ENCODE peak calls at places on chromosomes 4 and X, in four cellular contexts. One of them, this sample, is unnamed.

GRCh38 chr4:119628281-119629141 is at the start of gene PDE5A:
- DNase-seq in activated gamma-delta T cell: peak
- DNase-seq in HEK293T: peak
- DNase-seq in M059J: peak
- DNase-seq in this sample: peak

GRCh38 chrX:9682456-9682855 is 83.2 kb downstream of the GPR143 start:
- DNase-seq in M059J: peak
- DNase-seq in activated gamma-delta T cell: no peak
- DNase-seq in HEK293T: no peak
- DNase-seq in this sample: no peak

GRCh38 chrX:41722220-41722619 is 1.8 kb upstream of the GPR82 start:
- DNase-seq in HEK293T: no peak
- DNase-seq in M059J: no peak
- DNase-seq in activated gamma-delta T cell: no peak
- DNase-seq in this sample: no peak

GRCh38 chrX:151776113-151776790 is 41.7 kb downstream of the CNGA2 start:
- DNase-seq in HEK293T: no peak
- DNase-seq in activated gamma-delta T cell: no peak
- DNase-seq in M059J: no peak
- DNase-seq in this sample: no peak

GRCh38 chr4:82801910-82802521 is 3.4 kb upstream of the SCD5 start:
- DNase-seq in activated gamma-delta T cell: no peak
- DNase-seq in HEK293T: no peak
- DNase-seq in M059J: peak
- DNase-seq in this sample: no peak

GRCh38 chr4:76197971-76198410 is 15.6 kb downstream of the SCARB2 start:
- DNase-seq in HEK293T: no peak
- DNase-seq in activated gamma-delta T cell: no peak
- DNase-seq in M059J: no peak
- DNase-seq in this sample: no peak

GRCh38 chr4:180923476-180923875 is 1319.7 kb upstream of the TENM3 start:
- DNase-seq in M059J: peak
- DNase-seq in HEK293T: no peak
- DNase-seq in activated gamma-delta T cell: no peak
- DNase-seq in this sample: peak

GRCh38 chr4:123093247-123093646 is 170.8 kb upstream of the NUDT6 start:
- DNase-seq in HEK293T: no peak
- DNase-seq in activated gamma-delta T cell: no peak
- DNase-seq in M059J: peak
- DNase-seq in this sample: no peak

GRCh38 chr4:81352476-81352875 is 119.2 kb downstream of the RASGEF1B start:
- DNase-seq in HEK293T: no peak
- DNase-seq in activated gamma-delta T cell: no peak
- DNase-seq in M059J: no peak
- DNase-seq in this sample: no peak

GRCh38 chr4:143489116-143489515 is 24.4 kb upstream of the SMARCA5 start:
- DNase-seq in M059J: peak
- DNase-seq in HEK293T: no peak
- DNase-seq in activated gamma-delta T cell: no peak
- DNase-seq in this sample: no peak

GRCh38 chrX:130024127-130024526 is 41.7 kb downstream of the BCORL1 start:
- DNase-seq in HEK293T: peak
- DNase-seq in M059J: peak
- DNase-seq in activated gamma-delta T cell: peak
- DNase-seq in this sample: peak

GRCh38 chrX:81377329-81377728 is 175.4 kb downstream of the SH3BGRL start:
- DNase-seq in activated gamma-delta T cell: no peak
- DNase-seq in M059J: peak
- DNase-seq in HEK293T: peak
- DNase-seq in this sample: peak

GRCh38 chr4:126661194-126661593 is 971.6 kb upstream of the INTU start:
- DNase-seq in M059J: no peak
- DNase-seq in activated gamma-delta T cell: no peak
- DNase-seq in HEK293T: no peak
- DNase-seq in this sample: no peak

GRCh38 chr4:112514079-112514448 is 1.9 kb downstream of the NEUROG2 start:
- DNase-seq in M059J: no peak
- DNase-seq in activated gamma-delta T cell: no peak
- DNase-seq in HEK293T: peak
- DNase-seq in this sample: no peak

GRCh38 chrX:78746496-78746895 is 1.0 kb upstream of the LPAR4 start:
- DNase-seq in HEK293T: no peak
- DNase-seq in M059J: no peak
- DNase-seq in activated gamma-delta T cell: no peak
- DNase-seq in this sample: no peak

GRCh38 chr4:119139822-119140252 is 4.2 kb downstream of the MYOZ2 start:
- DNase-seq in M059J: no peak
- DNase-seq in HEK293T: no peak
- DNase-seq in activated gamma-delta T cell: no peak
- DNase-seq in this sample: no peak

GRCh38 chrX:28205905-28206304 is 224.7 kb upstream of the DCAF8L1 start:
- DNase-seq in activated gamma-delta T cell: no peak
- DNase-seq in HEK293T: peak
- DNase-seq in M059J: no peak
- DNase-seq in this sample: peak

GRCh38 chr4:30600246-30600645 is 119.9 kb upstream of the PCDH7 start:
- DNase-seq in activated gamma-delta T cell: no peak
- DNase-seq in M059J: peak
- DNase-seq in HEK293T: no peak
- DNase-seq in this sample: no peak

GRCh38 chrX:153578200-153578835 is 20.6 kb downstream of the CCNQ start:
- DNase-seq in activated gamma-delta T cell: no peak
- DNase-seq in HEK293T: no peak
- DNase-seq in M059J: no peak
- DNase-seq in this sample: no peak

GRCh38 chrX:80808854-80809493 is 703 bp downstream of the BRWD3 start:
- DNase-seq in HEK293T: no peak
- DNase-seq in M059J: peak
- DNase-seq in activated gamma-delta T cell: no peak
- DNase-seq in this sample: peak

GRCh38 chrX:17944833-17945497 is 83.9 kb upstream of the RAI2 start:
- DNase-seq in activated gamma-delta T cell: no peak
- DNase-seq in M059J: peak
- DNase-seq in HEK293T: peak
- DNase-seq in this sample: no peak

GRCh38 chr4:112214397-112215264 is 17.0 kb upstream of the AP1AR start:
- DNase-seq in M059J: peak
- DNase-seq in HEK293T: peak
- DNase-seq in activated gamma-delta T cell: no peak
- DNase-seq in this sample: peak

GRCh38 chrX:130296743-130297142 is 28.0 kb upstream of the ZNF280C start:
- DNase-seq in activated gamma-delta T cell: no peak
- DNase-seq in M059J: no peak
- DNase-seq in HEK293T: no peak
- DNase-seq in this sample: peak

GRCh38 chr4:102612824-102613366 is 111.7 kb downstream of the NFKB1 start:
- DNase-seq in HEK293T: no peak
- DNase-seq in activated gamma-delta T cell: no peak
- DNase-seq in M059J: no peak
- DNase-seq in this sample: peak

GRCh38 chr4:15443770-15444169 is 15.9 kb downstream of the C1QTNF7 start:
- DNase-seq in HEK293T: no peak
- DNase-seq in activated gamma-delta T cell: no peak
- DNase-seq in M059J: no peak
- DNase-seq in this sample: no peak

GRCh38 chr4:48205092-48205491 is 64.5 kb downstream of the TEC start:
- DNase-seq in activated gamma-delta T cell: no peak
- DNase-seq in M059J: no peak
- DNase-seq in HEK293T: no peak
- DNase-seq in this sample: no peak

GRCh38 chr4:15054546-15054945 is 52.3 kb downstream of the CPEB2 start:
- DNase-seq in HEK293T: no peak
- DNase-seq in activated gamma-delta T cell: no peak
- DNase-seq in M059J: no peak
- DNase-seq in this sample: no peak

GRCh38 chrX:152861116-152861515 is 30.3 kb downstream of the NSDHL start:
- DNase-seq in activated gamma-delta T cell: no peak
- DNase-seq in M059J: peak
- DNase-seq in HEK293T: no peak
- DNase-seq in this sample: no peak

GRCh38 chr4:2084316-2084715 is 25.2 kb downstream of the NAT8L start:
- DNase-seq in HEK293T: no peak
- DNase-seq in activated gamma-delta T cell: no peak
- DNase-seq in M059J: no peak
- DNase-seq in this sample: no peak

GRCh38 chr4:150173420-150173819 is 95.2 kb downstream of the DCLK2 start:
- DNase-seq in HEK293T: no peak
- DNase-seq in activated gamma-delta T cell: no peak
- DNase-seq in M059J: peak
- DNase-seq in this sample: no peak